ENCODE peak calls at places on chromosomes 16 and 17, in five cellular contexts. One of them, this sample, is unnamed.

GRCh38 chr17:81165246-81166032 is at the start of gene PVALEF:
- DNase-seq in astrocyte of the spinal cord: no peak
- DNase-seq in AG10803: no peak
- DNase-seq in tibial artery: no peak
- DNase-seq in GM13976: no peak
- DNase-seq in this sample: no peak

GRCh38 chr16:74607967-74608356 is 1.0 kb upstream of the GLG1 start:
- DNase-seq in astrocyte of the spinal cord: peak
- DNase-seq in AG10803: peak
- DNase-seq in tibial artery: peak
- DNase-seq in GM13976: no peak
- DNase-seq in this sample: peak

GRCh38 chr17:75110307-75110937 is 653 bp downstream of the ARMC7 start:
- DNase-seq in tibial artery: no peak
- DNase-seq in AG10803: peak
- DNase-seq in GM13976: no peak
- DNase-seq in astrocyte of the spinal cord: no peak
- DNase-seq in this sample: no peak

GRCh38 chr16:8928467-8928957 is 35.2 kb downstream of the USP7 start:
- DNase-seq in tibial artery: peak
- DNase-seq in astrocyte of the spinal cord: no peak
- DNase-seq in GM13976: peak
- DNase-seq in AG10803: peak
- DNase-seq in this sample: no peak

GRCh38 chr16:85239239-85239638 is 127.0 kb upstream of the CIBAR2 start:
- DNase-seq in astrocyte of the spinal cord: no peak
- DNase-seq in GM13976: no peak
- DNase-seq in AG10803: no peak
- DNase-seq in tibial artery: no peak
- DNase-seq in this sample: no peak

GRCh38 chr16:4388275-4389021 is 16.8 kb downstream of the VASN start:
- DNase-seq in tibial artery: no peak
- DNase-seq in GM13976: no peak
- DNase-seq in astrocyte of the spinal cord: no peak
- DNase-seq in AG10803: peak
- DNase-seq in this sample: peak

GRCh38 chr17:16294560-16294959 is 58.7 kb downstream of the CENPV start:
- DNase-seq in tibial artery: no peak
- DNase-seq in AG10803: no peak
- DNase-seq in astrocyte of the spinal cord: no peak
- DNase-seq in GM13976: no peak
- DNase-seq in this sample: no peak

GRCh38 chr17:43540821-43541674 is 5.1 kb downstream of the ETV4 start:
- DNase-seq in AG10803: no peak
- DNase-seq in astrocyte of the spinal cord: no peak
- DNase-seq in tibial artery: no peak
- DNase-seq in GM13976: no peak
- DNase-seq in this sample: no peak

GRCh38 chr17:76405967-76406647 is 21.7 kb downstream of the SPHK1 start:
- DNase-seq in astrocyte of the spinal cord: no peak
- DNase-seq in tibial artery: no peak
- DNase-seq in GM13976: no peak
- DNase-seq in AG10803: no peak
- DNase-seq in this sample: no peak

GRCh38 chr16:50467943-50468748 is 80.0 kb upstream of the NKD1 start:
- DNase-seq in astrocyte of the spinal cord: peak
- DNase-seq in AG10803: no peak
- DNase-seq in GM13976: peak
- DNase-seq in tibial artery: no peak
- DNase-seq in this sample: no peak

GRCh38 chr16:84194470-84195200 is 3.7 kb downstream of the ADAD2 start:
- DNase-seq in AG10803: no peak
- DNase-seq in GM13976: no peak
- DNase-seq in astrocyte of the spinal cord: no peak
- DNase-seq in tibial artery: no peak
- DNase-seq in this sample: no peak

GRCh38 chr17:8887834-8888703 is 20.6 kb upstream of the PIK3R6 start:
- DNase-seq in tibial artery: peak
- DNase-seq in astrocyte of the spinal cord: peak
- DNase-seq in GM13976: no peak
- DNase-seq in AG10803: peak
- DNase-seq in this sample: peak

GRCh38 chr16:67198238-67198734 is 645 bp upstream of the ELMO3 start:
- DNase-seq in AG10803: peak
- DNase-seq in GM13976: peak
- DNase-seq in tibial artery: no peak
- DNase-seq in astrocyte of the spinal cord: peak
- DNase-seq in this sample: no peak

GRCh38 chr16:67199011-67199807 is at the start of gene ELMO3:
- DNase-seq in GM13976: peak
- DNase-seq in tibial artery: no peak
- DNase-seq in AG10803: no peak
- DNase-seq in astrocyte of the spinal cord: no peak
- DNase-seq in this sample: no peak

GRCh38 chr16:67201411-67202345 is 2.7 kb downstream of the ELMO3 start:
- DNase-seq in tibial artery: no peak
- DNase-seq in astrocyte of the spinal cord: no peak
- DNase-seq in AG10803: no peak
- DNase-seq in GM13976: peak
- DNase-seq in this sample: no peak

GRCh38 chr16:67200491-67200890 is 1.6 kb downstream of the ELMO3 start:
- DNase-seq in AG10803: no peak
- DNase-seq in tibial artery: no peak
- DNase-seq in astrocyte of the spinal cord: no peak
- DNase-seq in GM13976: no peak
- DNase-seq in this sample: no peak

DNA sequence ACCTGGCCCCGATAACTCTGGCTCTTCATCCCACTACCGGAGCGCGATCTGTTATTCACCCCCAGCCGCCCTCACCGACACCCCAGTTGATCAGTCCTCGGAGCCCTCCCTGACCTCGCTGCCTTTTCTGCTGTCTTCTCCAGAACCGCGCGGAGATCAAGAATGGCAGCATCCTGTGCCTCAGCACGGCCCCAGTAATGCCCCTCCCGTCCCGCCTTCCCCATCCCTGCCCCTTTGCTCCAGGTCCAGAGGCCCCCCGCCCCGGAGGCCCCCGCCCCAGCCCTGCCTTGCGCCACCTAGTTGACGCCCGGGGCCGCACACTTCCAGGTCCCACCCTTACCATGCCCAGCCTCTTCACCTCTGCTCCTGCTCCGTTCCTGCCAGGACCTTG is 872 bp downstream of the ELMO3 start:
- DNase-seq in tibial artery: no peak
- DNase-seq in GM13976: peak
- DNase-seq in AG10803: no peak
- DNase-seq in astrocyte of the spinal cord: no peak
- DNase-seq in this sample: no peak
- TF ChIP-seq CTCF in tibial artery: no peak
- TF ChIP-seq CTCF in GM13976: no peak
- TF ChIP-seq CTCF in AG10803: no peak
- TF ChIP-seq CTCF in astrocyte of the spinal cord: no peak
- TF ChIP-seq CTCF in this sample: peak

GRCh38 chr17:47325176-47325575 is 1.4 kb downstream of the EFCAB13 start:
- DNase-seq in GM13976: no peak
- DNase-seq in astrocyte of the spinal cord: no peak
- DNase-seq in AG10803: no peak
- DNase-seq in tibial artery: no peak
- DNase-seq in this sample: no peak

GRCh38 chr17:47320879-47321502 is 2.8 kb upstream of the EFCAB13 start:
- DNase-seq in AG10803: no peak
- DNase-seq in GM13976: no peak
- DNase-seq in astrocyte of the spinal cord: no peak
- DNase-seq in tibial artery: no peak
- DNase-seq in this sample: no peak

GRCh38 chr17:47318197-47318918 is 5.4 kb upstream of the EFCAB13 start:
- DNase-seq in AG10803: no peak
- DNase-seq in tibial artery: no peak
- DNase-seq in astrocyte of the spinal cord: no peak
- DNase-seq in GM13976: no peak
- DNase-seq in this sample: no peak

GRCh38 chr17:47324224-47325020 is 667 bp downstream of the EFCAB13 start:
- DNase-seq in tibial artery: peak
- DNase-seq in astrocyte of the spinal cord: peak
- DNase-seq in AG10803: peak
- DNase-seq in GM13976: peak
- DNase-seq in this sample: no peak

DNA sequence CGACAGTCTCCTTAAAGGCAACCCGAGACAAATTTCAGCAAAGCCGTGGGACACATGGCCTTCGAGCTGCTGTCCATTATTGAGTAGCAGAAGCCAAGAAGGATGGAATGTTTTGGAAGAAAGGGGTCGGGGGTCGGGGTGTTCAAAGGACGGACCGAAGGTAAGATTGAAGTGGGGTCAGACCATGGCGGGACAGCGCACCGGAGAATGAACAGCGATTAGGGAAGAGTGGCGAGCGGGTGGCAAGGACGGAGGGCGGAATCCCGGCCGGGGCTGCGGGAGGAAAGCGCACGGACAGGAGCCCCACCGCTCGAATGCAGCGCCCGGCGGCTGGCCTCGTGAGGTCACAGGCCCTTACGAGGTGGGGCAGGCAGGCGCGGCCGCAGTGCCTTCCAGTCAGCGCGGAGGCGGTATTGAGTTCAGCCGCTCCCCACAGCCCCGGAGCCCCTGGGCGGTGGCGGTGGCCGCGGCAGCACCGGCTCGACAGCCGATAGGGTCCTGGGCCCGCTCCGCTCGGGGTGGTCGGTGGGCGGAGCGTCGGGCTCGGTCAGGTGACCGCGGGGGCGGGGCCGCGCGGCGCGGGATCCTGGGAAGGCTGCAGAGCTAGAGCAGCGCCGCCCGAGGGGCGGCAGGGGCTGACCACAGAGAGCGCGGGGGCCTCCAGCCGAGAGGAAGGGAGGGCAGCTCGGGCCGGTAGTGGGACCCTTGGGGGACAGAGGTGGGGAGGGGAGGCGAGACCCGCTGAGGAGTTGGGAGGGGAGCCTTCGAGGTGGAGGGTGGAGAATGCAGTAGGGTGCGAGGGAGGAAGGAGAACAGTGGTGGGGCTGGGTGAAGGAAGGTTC is at the start of gene EFCAB13:
- DNase-seq in AG10803: peak
- DNase-seq in astrocyte of the spinal cord: peak
- DNase-seq in tibial artery: peak
- DNase-seq in GM13976: peak
- DNase-seq in this sample: peak
- TF ChIP-seq CTCF in AG10803: no peak
- TF ChIP-seq CTCF in astrocyte of the spinal cord: no peak
- TF ChIP-seq CTCF in tibial artery: peak
- TF ChIP-seq CTCF in GM13976: peak
- TF ChIP-seq CTCF in this sample: peak

GRCh38 chr17:66909811-66910210 is 54.7 kb upstream of the CACNG4 start:
- DNase-seq in AG10803: no peak
- DNase-seq in tibial artery: no peak
- DNase-seq in GM13976: no peak
- DNase-seq in astrocyte of the spinal cord: no peak
- DNase-seq in this sample: no peak

GRCh38 chr17:66900126-66901010 is 64.1 kb upstream of the CACNG4 start:
- DNase-seq in astrocyte of the spinal cord: peak
- DNase-seq in AG10803: no peak
- DNase-seq in tibial artery: no peak
- DNase-seq in GM13976: no peak
- DNase-seq in this sample: peak

GRCh38 chr17:66903781-66904180 is 60.7 kb upstream of the CACNG4 start:
- DNase-seq in tibial artery: no peak
- DNase-seq in astrocyte of the spinal cord: no peak
- DNase-seq in GM13976: no peak
- DNase-seq in AG10803: no peak
- DNase-seq in this sample: no peak

GRCh38 chr17:66906321-66907278 is 57.9 kb upstream of the CACNG4 start:
- DNase-seq in astrocyte of the spinal cord: peak
- DNase-seq in AG10803: peak
- DNase-seq in tibial artery: peak
- DNase-seq in GM13976: peak
- DNase-seq in this sample: peak

DNA sequence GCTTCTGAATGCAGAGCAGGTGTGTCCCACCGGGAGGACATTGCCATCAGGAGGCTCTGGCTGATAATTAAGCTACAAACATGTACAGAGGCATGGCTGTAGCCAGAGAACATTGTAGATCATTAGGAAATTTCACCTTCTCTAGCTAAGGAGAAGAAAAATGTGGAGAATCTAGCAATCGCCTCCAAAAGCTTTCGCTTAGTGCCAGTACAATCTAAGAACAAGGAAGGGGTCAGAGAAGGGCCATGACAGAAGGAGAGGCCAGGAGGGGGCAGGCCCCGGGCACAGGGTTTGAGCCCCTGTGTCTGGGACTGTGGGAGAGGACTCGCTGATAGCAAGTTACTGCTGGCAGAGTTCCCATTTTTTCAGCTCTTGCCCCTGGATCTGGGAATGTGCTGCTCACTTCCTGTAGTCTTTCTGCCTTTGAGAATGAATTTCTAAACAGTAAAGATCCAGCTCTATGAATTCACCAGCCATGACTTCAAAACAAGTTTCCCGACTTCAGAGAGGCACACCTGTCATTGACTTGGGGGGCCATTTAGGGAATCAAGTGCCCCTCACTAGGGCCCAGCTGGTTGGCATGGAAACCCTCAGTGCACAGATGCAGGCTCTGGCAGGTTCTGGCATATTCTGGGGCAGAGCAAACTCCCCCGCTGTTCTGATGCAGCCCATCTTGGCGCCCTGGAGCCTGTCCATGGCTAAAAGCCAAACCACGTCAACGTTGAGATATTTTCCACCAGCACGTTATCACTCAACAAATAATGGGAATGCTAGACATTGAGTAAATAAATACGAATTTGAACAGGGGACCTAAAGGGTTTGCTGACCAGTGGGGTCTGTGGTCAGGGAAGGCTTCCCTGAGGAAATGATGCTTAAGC is 59.5 kb upstream of the CACNG4 start:
- DNase-seq in AG10803: peak
- DNase-seq in astrocyte of the spinal cord: peak
- DNase-seq in GM13976: no peak
- DNase-seq in tibial artery: no peak
- DNase-seq in this sample: no peak
- TF ChIP-seq CTCF in AG10803: no peak
- TF ChIP-seq CTCF in astrocyte of the spinal cord: no peak
- TF ChIP-seq CTCF in GM13976: no peak
- TF ChIP-seq CTCF in tibial artery: no peak
- TF ChIP-seq CTCF in this sample: no peak

GRCh38 chr17:39271546-39271945 is 45.8 kb upstream of the STAC2 start:
- DNase-seq in astrocyte of the spinal cord: no peak
- DNase-seq in tibial artery: no peak
- DNase-seq in AG10803: peak
- DNase-seq in GM13976: no peak
- DNase-seq in this sample: no peak

GRCh38 chr17:39276113-39276512 is 50.4 kb upstream of the STAC2 start:
- DNase-seq in tibial artery: no peak
- DNase-seq in AG10803: no peak
- DNase-seq in GM13976: no peak
- DNase-seq in astrocyte of the spinal cord: no peak
- DNase-seq in this sample: no peak

DNA sequence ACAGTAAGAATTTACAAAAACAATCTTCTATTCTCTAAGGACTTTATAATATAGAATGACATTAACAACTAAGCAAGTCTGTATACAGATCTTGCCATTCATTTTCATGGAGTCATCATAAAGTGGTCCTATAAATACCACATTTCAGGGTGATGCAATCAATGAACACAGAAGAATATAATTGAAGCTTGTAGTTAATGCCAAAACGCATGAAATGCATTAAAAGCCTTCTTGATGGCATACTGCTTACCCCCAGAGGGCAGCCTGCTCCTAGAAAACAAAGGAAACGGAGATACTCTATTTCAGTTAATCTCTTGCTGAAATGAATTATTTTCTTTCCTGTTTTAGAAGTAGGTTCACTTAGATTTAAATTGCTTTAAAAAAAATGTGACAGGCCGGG is 45.2 kb upstream of the STAC2 start:
- DNase-seq in GM13976: peak
- DNase-seq in tibial artery: no peak
- DNase-seq in astrocyte of the spinal cord: peak
- DNase-seq in AG10803: peak
- DNase-seq in this sample: peak
- TF ChIP-seq CTCF in GM13976: no peak
- TF ChIP-seq CTCF in tibial artery: peak
- TF ChIP-seq CTCF in astrocyte of the spinal cord: peak
- TF ChIP-seq CTCF in AG10803: peak
- TF ChIP-seq CTCF in this sample: peak